ENCODE peak calls at places on chromosomes 16 and 17, in seven cellular contexts. O, D, R, P, K, N and I are unnamed samples.
A peak's percentile ranks its signal among the peaks of the same experiment; 100 is the strongest.

GRCh38 chr17:54666559-54666958 is 234.1 kb upstream of the TOM1L1 start:
- DNase-seq in O (no peak), R (no peak), D (no peak), N (no peak), K (no peak), P (no peak), I (no peak)

GRCh38 chr17:46772013-46772878 is 46.2 kb downstream of the WNT3 start:
- DNase-seq in D (peak; percentile 97), O (no peak), P (no peak), K (no peak), R (no peak), N (peak; percentile 56), I (no peak)

GRCh38 chr16:70529051-70529777 is 5.6 kb downstream of the SF3B3 start:
- DNase-seq in P (peak; percentile 79), K (peak; percentile 76), N (peak; percentile 62), O (peak; percentile 46), D (no peak), R (no peak), I (peak; percentile 70)

GRCh38 chr16:17828012-17828411 is 357.3 kb upstream of the XYLT1 start:
- DNase-seq in R (no peak), K (peak; percentile 90), P (peak; percentile 97), D (no peak), O (peak; percentile 34), N (no peak), I (peak; percentile 84)

GRCh38 chr17:9239821-9240658 is 218.7 kb downstream of the NTN1 start:
- DNase-seq in D (peak; percentile 93), R (peak; percentile 40), P (peak; percentile 56), O (peak; percentile 30), K (peak; percentile 52), N (peak; percentile 66), I (no peak)

GRCh38 chr16:60073376-60073775 is 1339.3 kb upstream of the GOT2 start:
- DNase-seq in N (no peak), K (no peak), P (no peak), D (no peak), R (no peak), O (no peak), I (peak; percentile 0)

GRCh38 chr17:40727447-40728231 is 24.1 kb upstream of the KRT24 start:
- DNase-seq in P (peak; percentile 32), D (no peak), K (peak; percentile 33), O (peak; percentile 49), R (no peak), N (no peak), I (no peak)

GRCh38 chr17:7307686-7308624 is 527 bp downstream of the EIF5A start:
- DNase-seq in P (peak; percentile 30), R (peak; percentile 35), O (no peak), K (peak; percentile 42), D (peak; percentile 78), N (peak; percentile 52), I (no peak)

GRCh38 chr17:44044092-44044491 is 22.4 kb downstream of the LSM12 start:
- DNase-seq in K (no peak), R (no peak), D (no peak), P (peak; percentile 90), O (no peak), N (no peak), I (no peak)

GRCh38 chr17:16475196-16475704 is 16.7 kb downstream of the LRRC75A start:
- DNase-seq in O (no peak), N (no peak), P (no peak), R (no peak), K (no peak), D (no peak), I (no peak)

GRCh38 chr16:63856537-63856936 is 1265.3 kb downstream of the CDH11 start:
- DNase-seq in O (no peak), N (no peak), K (no peak), P (no peak), R (no peak), D (no peak), I (no peak)

GRCh38 chr16:57649846-57650245 is 18.3 kb upstream of the ADGRG3 start:
- DNase-seq in O (no peak), P (no peak), D (no peak), K (no peak), R (no peak), N (no peak), I (no peak)

GRCh38 chr17:17681744-17682292 is 560 bp downstream of the RAI1 start:
- DNase-seq in N (no peak), K (no peak), R (no peak), D (peak; percentile 76), P (no peak), O (no peak), I (no peak)

GRCh38 chr17:31721291-31722025 is 137.6 kb downstream of the COPRS start:
- DNase-seq in K (no peak), R (no peak), P (no peak), D (no peak), O (no peak), N (no peak), I (no peak)

GRCh38 chr17:6596076-6596475 is 39.7 kb upstream of the PITPNM3 start:
- DNase-seq in R (no peak), K (no peak), O (no peak), D (no peak), N (no peak), P (peak; percentile 12), I (no peak)

GRCh38 chr17:38466346-38467315 is 38.4 kb downstream of the ARHGAP23 start:
- DNase-seq in N (no peak), R (no peak), O (no peak), K (no peak), P (no peak), D (no peak), I (no peak)

GRCh38 chr16:14307623-14308356 is 236.7 kb downstream of the MRTFB start:
- DNase-seq in D (peak; percentile 73), N (no peak), P (peak; percentile 71), K (peak; percentile 13), R (no peak), O (no peak), I (no peak)

GRCh38 chr17:75525806-75526554 is 483 bp downstream of the LLGL2 start:
- DNase-seq in D (peak; percentile 87), N (no peak), P (no peak), O (no peak), K (no peak), R (no peak), I (no peak)

GRCh38 chr17:75526555-75527270 is 1.2 kb downstream of the LLGL2 start:
- DNase-seq in O (no peak), N (no peak), P (no peak), K (no peak), R (peak; percentile 37), D (peak; percentile 86), I (no peak)

GRCh38 chr17:75524269-75524970 is 1.1 kb upstream of the LLGL2 start:
- DNase-seq in P (no peak), O (no peak), D (no peak), R (no peak), K (no peak), N (no peak), I (no peak)

GRCh38 chr17:75523647-75524046 is 1.9 kb upstream of the LLGL2 start:
- DNase-seq in O (no peak), P (no peak), D (no peak), K (no peak), N (no peak), R (no peak), I (no peak)

DNA sequence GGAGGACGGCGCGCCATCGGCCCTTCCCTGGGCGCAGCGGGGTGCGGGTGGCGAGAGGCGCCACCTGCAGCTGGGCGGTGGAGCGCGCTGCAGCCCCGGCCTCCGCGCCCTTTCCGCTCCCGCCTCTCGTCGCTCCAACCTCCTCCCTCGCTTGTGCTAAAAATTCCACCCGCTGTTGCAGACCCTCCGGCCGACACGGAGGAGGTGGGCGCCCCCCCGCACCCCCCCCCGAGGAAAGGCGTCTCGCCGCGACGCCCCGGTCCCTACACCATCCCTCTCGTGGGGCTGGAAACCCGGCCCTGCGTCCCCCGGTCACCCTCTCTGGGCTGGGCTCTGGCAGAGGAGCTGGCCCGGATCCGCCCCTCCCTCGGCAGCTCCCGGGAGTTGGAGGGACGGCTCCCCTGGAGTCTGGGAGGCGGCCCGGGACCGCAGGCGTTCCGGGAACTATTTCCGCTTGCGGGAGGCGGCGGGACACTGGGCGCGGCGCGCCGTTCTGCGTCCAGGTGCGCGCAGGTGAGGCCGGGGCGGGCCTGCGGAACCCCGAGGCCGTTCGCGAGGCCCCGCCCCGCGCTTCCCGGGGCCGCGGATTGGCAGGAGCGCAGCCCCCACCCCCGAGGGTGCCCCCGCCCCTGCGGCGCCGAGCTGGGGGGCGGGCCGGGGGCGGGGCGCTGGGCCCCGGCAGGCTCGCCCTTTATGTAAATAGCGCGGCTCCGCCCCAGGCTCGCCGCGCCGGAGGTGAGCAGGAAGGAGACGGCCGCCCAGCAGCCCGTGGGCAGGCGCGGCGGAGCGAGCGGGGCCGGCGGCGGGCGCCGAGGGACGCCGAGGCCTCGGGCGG is at the start of gene LLGL2:
- DNase-seq in P (no peak), N (peak; percentile 93), D (peak; percentile 97), O (no peak), R (peak; percentile 89), K (peak; percentile 39), I (no peak)
- TF ChIP-seq CTCF in P (no peak), N (peak; percentile 69), D (peak; percentile 75), O (peak; percentile 19), R (peak; percentile 56), K (peak; percentile 12), I (peak; percentile 51)

DNA sequence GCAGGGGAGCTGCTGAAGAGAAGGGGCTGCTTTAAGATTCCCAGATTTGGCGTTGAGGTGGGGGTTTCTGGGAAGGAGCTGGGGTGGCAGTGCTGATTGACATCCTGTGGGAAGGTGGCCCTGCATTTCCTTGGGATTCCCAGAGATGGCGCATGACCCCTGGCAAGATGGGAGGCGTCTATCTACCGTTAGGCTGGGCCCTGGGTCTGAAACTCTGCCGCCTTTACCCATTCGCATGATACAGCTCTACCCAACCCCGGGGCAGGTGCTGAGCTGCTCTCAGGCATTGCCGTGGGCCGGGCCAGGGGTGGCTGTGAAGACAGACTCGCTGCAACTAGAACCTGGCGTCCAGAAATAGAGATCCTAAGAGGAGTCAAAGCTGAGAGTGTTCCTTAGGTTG is 9.9 kb upstream of the MVD start:
- DNase-seq in P (no peak), D (peak; percentile 88), O (no peak), N (peak; percentile 47), K (no peak), R (no peak), I (no peak)
- TF ChIP-seq CTCF in P (peak; percentile 12), D (peak; percentile 77), O (peak; percentile 4), N (peak; percentile 18), K (peak; percentile 40), R (peak; percentile 34), I (peak; percentile 34)

DNA sequence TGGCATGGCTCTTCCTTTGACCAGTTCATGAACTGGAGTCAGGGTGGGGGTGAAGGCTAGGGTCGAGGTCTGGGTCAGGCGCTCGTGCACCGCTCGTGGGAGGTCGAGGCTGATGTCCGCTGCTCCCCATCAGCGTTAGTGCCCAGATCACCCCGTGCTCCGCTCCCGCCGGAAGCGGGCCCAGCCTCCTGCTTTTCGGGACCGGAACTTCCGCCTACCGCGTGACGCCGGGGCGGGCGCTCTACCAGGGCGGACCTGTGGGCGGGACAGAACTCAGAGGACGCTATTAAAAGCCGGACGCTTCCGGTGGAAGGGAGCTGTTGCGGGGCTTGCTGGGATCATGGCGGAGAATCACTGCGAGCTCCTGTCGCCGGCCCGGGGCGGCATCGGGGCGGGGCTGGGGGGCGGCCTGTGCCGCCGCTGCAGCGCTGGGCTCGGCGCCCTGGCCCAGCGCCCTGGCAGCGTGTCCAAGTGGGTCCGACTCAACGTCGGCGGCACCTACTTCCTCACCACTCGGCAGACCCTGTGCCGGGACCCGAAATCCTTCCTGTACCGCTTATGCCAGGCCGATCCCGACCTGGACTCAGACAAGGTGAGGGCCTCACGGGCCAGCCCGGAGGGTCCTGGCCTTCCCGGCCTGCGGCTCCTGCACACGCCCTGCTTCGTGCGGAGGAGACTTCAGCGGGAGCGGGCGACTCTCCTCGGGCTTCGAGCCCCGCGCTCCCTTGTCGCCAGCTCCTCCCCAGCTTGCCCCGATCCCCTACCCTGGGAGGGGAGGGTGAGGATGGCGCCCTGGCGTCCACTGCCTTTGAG is at the start of gene KCTD5:
- DNase-seq in D (peak; percentile 98), O (peak; percentile 86), N (peak; percentile 97), P (peak; percentile 96), K (peak; percentile 97), R (peak; percentile 89), I (peak; percentile 95)
- TF ChIP-seq CTCF in D (no peak), O (no peak), N (no peak), P (no peak), K (no peak), R (no peak), I (no peak)

GRCh38 chr16:78240459-78241222 is 141.2 kb downstream of the WWOX start:
- DNase-seq in N (peak; percentile 6), D (peak; percentile 73), K (no peak), O (no peak), P (no peak), R (no peak), I (no peak)
- TF ChIP-seq CTCF in N (no peak), D (peak; percentile 70), K (no peak), O (no peak), P (no peak), R (peak; percentile 42), I (no peak)